ENCODE peak calls at places on chromosomes 2 and 18, in five cellular contexts. One of them, this sample, is unnamed.

GRCh38 chr2:207766697-207767460 is 2.8 kb downstream of the FZD5 start:
- DNase-seq in A549: no peak
- DNase-seq in HCT116: no peak
- DNase-seq in K562: no peak
- DNase-seq in HL-60: no peak
- DNase-seq in this sample: no peak

GRCh38 chr2:96591054-96591453 is 47.1 kb downstream of the KANSL3 start:
- DNase-seq in A549: no peak
- DNase-seq in HCT116: no peak
- DNase-seq in K562: no peak
- DNase-seq in HL-60: no peak
- DNase-seq in this sample: no peak

GRCh38 chr18:57753063-57753462 is 50.1 kb downstream of the ATP8B1 start:
- DNase-seq in A549: no peak
- DNase-seq in HCT116: no peak
- DNase-seq in K562: no peak
- DNase-seq in HL-60: no peak
- DNase-seq in this sample: no peak

GRCh38 chr18:48125724-48126123 is 195.3 kb upstream of the SMAD2 start:
- DNase-seq in A549: no peak
- DNase-seq in HCT116: no peak
- DNase-seq in K562: no peak
- DNase-seq in HL-60: no peak
- DNase-seq in this sample: no peak

GRCh38 chr18:59145055-59145454 is 5.4 kb downstream of the SEC11C start:
- DNase-seq in A549: no peak
- DNase-seq in HCT116: no peak
- DNase-seq in K562: no peak
- DNase-seq in HL-60: no peak
- DNase-seq in this sample: no peak

GRCh38 chr2:215918901-215919585 is 94.3 kb downstream of the MREG start:
- DNase-seq in A549: no peak
- DNase-seq in HCT116: no peak
- DNase-seq in K562: no peak
- DNase-seq in HL-60: no peak
- DNase-seq in this sample: no peak

GRCh38 chr18:63147010-63147409 is 172.6 kb downstream of the BCL2 start:
- DNase-seq in A549: no peak
- DNase-seq in HCT116: no peak
- DNase-seq in K562: no peak
- DNase-seq in HL-60: no peak
- DNase-seq in this sample: no peak

GRCh38 chr18:45910405-45911023 is 56.6 kb downstream of the EPG5 start:
- DNase-seq in A549: peak; percentile 53
- DNase-seq in HCT116: peak; percentile 36
- DNase-seq in K562: peak; percentile 44
- DNase-seq in HL-60: peak; percentile 75
- DNase-seq in this sample: peak; percentile 32

GRCh38 chr2:128447538-128447885 is 128.8 kb upstream of the HS6ST1 start:
- DNase-seq in A549: no peak
- DNase-seq in HCT116: no peak
- DNase-seq in K562: no peak
- DNase-seq in HL-60: no peak
- DNase-seq in this sample: no peak

GRCh38 chr2:154720642-154721041 is 22.1 kb downstream of the KCNJ3 start:
- DNase-seq in A549: no peak
- DNase-seq in HCT116: no peak
- DNase-seq in K562: no peak
- DNase-seq in HL-60: no peak
- DNase-seq in this sample: no peak

GRCh38 chr2:28543316-28544068 is 47.6 kb downstream of the PLB1 start:
- DNase-seq in A549: no peak
- DNase-seq in HCT116: no peak
- DNase-seq in K562: no peak
- DNase-seq in HL-60: no peak
- DNase-seq in this sample: no peak

GRCh38 chr18:31687016-31687415 is 2.6 kb upstream of the B4GALT6 start:
- DNase-seq in A549: no peak
- DNase-seq in HCT116: no peak
- DNase-seq in K562: no peak
- DNase-seq in HL-60: no peak
- DNase-seq in this sample: no peak

GRCh38 chr18:31686572-31686971 is 2.2 kb upstream of the B4GALT6 start:
- DNase-seq in A549: no peak
- DNase-seq in HCT116: no peak
- DNase-seq in K562: no peak
- DNase-seq in HL-60: no peak
- DNase-seq in this sample: no peak

GRCh38 chr18:31684279-31685096 is at the start of gene B4GALT6:
- DNase-seq in A549: peak; percentile 47
- DNase-seq in HCT116: no peak
- DNase-seq in K562: peak; percentile 16
- DNase-seq in HL-60: peak; percentile 21
- DNase-seq in this sample: no peak

GRCh38 chr18:31683968-31684278 is 458 bp downstream of the B4GALT6 start:
- DNase-seq in A549: no peak
- DNase-seq in HCT116: no peak
- DNase-seq in K562: no peak
- DNase-seq in HL-60: no peak
- DNase-seq in this sample: no peak

DNA sequence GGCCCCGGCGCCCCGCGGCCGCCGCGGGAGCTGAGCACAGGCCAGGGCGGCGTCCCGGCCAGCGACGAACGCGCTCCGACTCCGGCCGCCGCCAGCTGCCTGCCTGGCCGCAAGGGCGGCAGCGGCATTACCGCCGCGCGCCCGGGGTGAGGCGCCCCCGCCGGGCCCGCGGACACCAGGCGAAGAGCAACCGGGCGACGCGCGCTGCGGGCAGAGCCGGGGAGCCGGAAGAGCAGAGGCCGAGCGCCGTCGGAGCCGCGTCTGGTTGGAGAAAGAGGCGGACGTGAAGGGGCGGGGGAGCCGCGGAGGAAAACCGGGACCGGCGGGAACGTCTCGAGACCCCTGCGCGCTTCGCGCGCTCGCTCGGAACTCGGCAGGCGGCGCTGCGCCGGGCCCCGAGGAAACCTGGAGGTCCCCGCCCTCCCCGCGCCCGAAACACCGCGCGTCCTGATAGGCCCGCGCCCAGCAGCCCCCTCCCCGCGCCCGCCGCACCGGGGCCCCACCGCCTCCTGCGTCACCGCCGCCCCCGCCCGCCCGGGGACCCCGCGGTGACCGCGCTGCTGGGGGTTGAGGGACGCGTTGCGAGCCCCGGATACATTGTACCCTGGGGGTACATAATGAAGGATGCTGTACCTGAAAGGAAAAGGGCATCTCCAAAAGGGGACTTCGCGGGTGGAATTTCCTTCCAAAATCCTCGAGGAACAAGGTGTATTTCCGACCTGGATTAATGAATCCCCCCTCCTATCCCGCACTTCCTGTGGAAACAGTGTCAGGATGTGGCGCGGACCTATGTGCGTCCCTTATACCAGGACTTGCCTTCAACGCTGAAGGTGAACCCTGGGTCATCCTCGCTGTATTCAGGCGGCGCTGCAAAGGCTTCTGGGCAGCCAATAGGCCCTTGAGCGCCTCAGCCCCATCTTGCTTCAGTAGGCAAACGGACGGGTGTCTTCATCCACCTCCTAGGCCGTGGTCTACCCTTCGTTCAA is 1.0 kb upstream of the B4GALT6 start:
- DNase-seq in A549: peak; percentile 79
- DNase-seq in HCT116: peak; percentile 44
- DNase-seq in K562: peak; percentile 32
- DNase-seq in HL-60: peak; percentile 58
- DNase-seq in this sample: no peak
- H3K4me3 ChIP-seq in A549: peak overlapping the region; percentile 78
- H3K4me3 ChIP-seq in HCT116: peak overlapping the region; percentile 63
- H3K4me3 ChIP-seq in K562: no peak overlapping the region
- H3K4me3 ChIP-seq in HL-60: peak overlapping the region; percentile 59
- H3K4me3 ChIP-seq in this sample: peak overlapping the region; percentile 72

GRCh38 chr2:149449017-149449416 is 118.6 kb downstream of the LYPD6 start:
- DNase-seq in A549: no peak
- DNase-seq in HCT116: no peak
- DNase-seq in K562: no peak
- DNase-seq in HL-60: no peak
- DNase-seq in this sample: no peak

GRCh38 chr2:149451417-149452165 is 121.2 kb downstream of the LYPD6 start:
- DNase-seq in A549: no peak
- DNase-seq in HCT116: no peak
- DNase-seq in K562: no peak
- DNase-seq in HL-60: no peak
- DNase-seq in this sample: no peak

GRCh38 chr2:149446735-149447134 is 116.3 kb downstream of the LYPD6 start:
- DNase-seq in A549: no peak
- DNase-seq in HCT116: no peak
- DNase-seq in K562: no peak
- DNase-seq in HL-60: no peak
- DNase-seq in this sample: no peak

DNA sequence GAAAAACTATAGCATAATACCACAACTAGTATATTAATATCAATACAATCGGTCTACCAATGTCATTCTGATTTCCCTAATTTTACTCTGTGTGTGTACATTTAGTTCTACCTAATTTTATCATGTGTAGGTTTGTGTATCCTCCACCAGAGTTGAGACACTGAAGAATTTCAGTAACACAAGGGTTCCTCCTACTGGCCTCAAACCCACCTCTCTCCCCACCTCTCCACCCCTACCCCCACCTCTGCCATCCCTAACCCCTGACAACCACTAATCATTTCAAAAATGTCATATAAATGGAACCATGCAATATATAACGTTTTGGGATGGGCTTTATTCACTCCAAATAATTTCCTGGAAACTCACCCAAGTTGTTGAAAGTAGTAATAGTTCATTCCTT is 117.9 kb downstream of the LYPD6 start:
- DNase-seq in A549: no peak
- DNase-seq in HCT116: no peak
- DNase-seq in K562: no peak
- DNase-seq in HL-60: no peak
- DNase-seq in this sample: no peak
- TF ChIP-seq CTCF in A549: no peak
- TF ChIP-seq CTCF in HCT116: no peak
- TF ChIP-seq CTCF in K562: no peak
- TF ChIP-seq CTCF in HL-60: no peak
- TF ChIP-seq CTCF in this sample: no peak

GRCh38 chr2:33126552-33126951 is 179.8 kb downstream of the LTBP1 start:
- DNase-seq in A549: no peak
- DNase-seq in HCT116: no peak
- DNase-seq in K562: no peak
- DNase-seq in HL-60: no peak
- DNase-seq in this sample: no peak
- TF ChIP-seq REST in A549: no peak
- TF ChIP-seq REST in HCT116: no peak
- TF ChIP-seq REST in K562: no peak
- TF ChIP-seq REST in HL-60: no peak
- TF ChIP-seq REST in this sample: no peak

GRCh38 chr2:191942114-191943103 is 95.5 kb upstream of the CAVIN2 start:
- DNase-seq in A549: no peak
- DNase-seq in HCT116: no peak
- DNase-seq in K562: no peak
- DNase-seq in HL-60: no peak
- DNase-seq in this sample: no peak
- H3K4me3 ChIP-seq in A549: no peak overlapping the region
- H3K4me3 ChIP-seq in HCT116: no peak overlapping the region
- H3K4me3 ChIP-seq in K562: no peak overlapping the region
- H3K4me3 ChIP-seq in HL-60: no peak overlapping the region
- H3K4me3 ChIP-seq in this sample: no peak overlapping the region

DNA sequence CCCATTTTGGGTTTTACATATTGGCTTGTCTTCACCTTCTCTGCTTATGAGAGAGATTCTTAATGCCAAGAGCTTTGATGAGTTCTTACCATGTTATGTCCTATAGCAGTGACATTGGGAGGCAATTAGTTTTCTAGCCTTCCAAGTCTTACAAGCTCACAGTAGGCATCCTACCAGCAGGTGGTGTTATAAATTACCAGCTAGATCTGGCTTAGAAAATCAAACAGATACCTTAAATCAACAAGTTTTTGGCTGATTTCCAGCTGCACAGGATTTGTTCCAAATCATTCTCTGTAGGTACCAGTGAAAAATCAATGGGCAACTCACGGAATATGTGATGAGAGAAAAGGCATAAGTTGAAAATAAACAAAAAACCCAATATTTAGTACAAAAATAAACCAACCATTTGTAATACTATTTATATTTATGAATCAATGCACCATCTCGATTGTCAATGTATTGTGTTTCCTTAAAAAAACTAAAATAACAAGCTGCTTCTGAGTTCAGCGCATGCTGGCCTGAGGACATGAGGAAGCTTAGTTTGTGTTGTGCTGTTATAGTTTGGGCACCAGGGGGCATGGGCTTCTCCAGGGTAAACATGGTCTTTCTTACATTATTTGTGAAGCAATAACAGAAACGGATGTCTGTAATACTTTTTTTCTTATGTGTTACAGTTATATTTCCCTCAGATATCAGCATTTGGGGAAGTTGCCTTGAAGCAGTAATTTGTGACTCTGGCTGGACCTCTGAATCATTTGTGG is 34.1 kb upstream of the NXPH2 start:
- DNase-seq in A549: peak; percentile 18
- DNase-seq in HCT116: peak; percentile 13
- DNase-seq in K562: no peak
- DNase-seq in HL-60: peak; percentile 69
- DNase-seq in this sample: no peak
- TF ChIP-seq CTCF in A549: no peak
- TF ChIP-seq CTCF in HCT116: peak; percentile 14
- TF ChIP-seq CTCF in K562: peak; percentile 13
- TF ChIP-seq CTCF in HL-60: peak; percentile 36
- TF ChIP-seq CTCF in this sample: peak; percentile 26

GRCh38 chr2:196586511-196586991 is 53.0 kb upstream of the CCDC150 start:
- DNase-seq in A549: peak; percentile 53
- DNase-seq in HCT116: no peak
- DNase-seq in K562: no peak
- DNase-seq in HL-60: no peak
- DNase-seq in this sample: no peak
- TF ChIP-seq REST in A549: no peak
- TF ChIP-seq REST in HCT116: no peak
- TF ChIP-seq REST in K562: no peak
- TF ChIP-seq REST in HL-60: no peak
- TF ChIP-seq REST in this sample: no peak

GRCh38 chr2:231672617-231673347 is 35.5 kb upstream of the PTMA start:
- DNase-seq in A549: peak; percentile 89
- DNase-seq in HCT116: peak; percentile 79
- DNase-seq in K562: peak; percentile 79
- DNase-seq in HL-60: peak; percentile 59
- DNase-seq in this sample: no peak
- H3K4me3 ChIP-seq in A549: peak overlapping the region; percentile 42
- H3K4me3 ChIP-seq in HCT116: peak overlapping the region; percentile 48
- H3K4me3 ChIP-seq in K562: peak overlapping the region; percentile 37
- H3K4me3 ChIP-seq in HL-60: no peak overlapping the region
- H3K4me3 ChIP-seq in this sample: peak overlapping the region; percentile 53

This sample was measured in Panc1.